ENCODE peak calls at places on chromosomes 4 and X, in eight cellular contexts. D is T-helper 2 cell, O is skeletal muscle cell, J is RPMI7951, G is activated B cell treated with CpG ODN at 0.5 μM for 24 hours, V is keratinocyte, L is MM.1S, I is cerebellum. W is an unnamed sample.

GRCh38 chrX:13646154-13646549 is 6.8 kb upstream of the TCEANC start:
- DNase-seq in D (no peak), O (no peak), J (peak), G (no peak), V (no peak), L (peak), I (no peak), W (peak)

GRCh38 chr4:95764961-95765360 is 74.9 kb upstream of the PDHA2 start:
- DNase-seq in D (no peak), O (no peak), J (no peak), G (no peak), V (no peak), L (no peak), I (no peak), W (no peak)

GRCh38 chr4:39548425-39549067 is 21.3 kb upstream of the UGDH start:
- DNase-seq in D (no peak), O (no peak), J (no peak), G (no peak), V (no peak), L (no peak), I (no peak), W (no peak)

GRCh38 chr4:118352843-118353373 is at the start of gene PRSS12:
- DNase-seq in D (peak), O (no peak), J (peak), G (peak), V (no peak), L (peak), I (peak), W (peak)

GRCh38 chrX:154546354-154547244 is at the start of gene G6PD:
- DNase-seq in D (peak), O (no peak), J (peak), G (peak), V (no peak), L (peak), I (peak), W (peak)

GRCh38 chr4:102578819-102579218 is 77.7 kb downstream of the NFKB1 start:
- DNase-seq in D (no peak), O (no peak), J (no peak), G (no peak), V (no peak), L (no peak), I (no peak), W (no peak)

GRCh38 chr4:101304916-101305315 is 42.4 kb downstream of the PPP3CA start:
- DNase-seq in D (no peak), O (no peak), J (peak), G (no peak), V (no peak), L (no peak), I (no peak), W (no peak)

GRCh38 chr4:8840816-8841455 is 30.7 kb downstream of the HMX1 start:
- DNase-seq in D (no peak), O (no peak), J (no peak), G (peak), V (no peak), L (no peak), I (no peak), W (no peak)